ENCODE peak calls at places on chromosome 1, in seven cellular contexts. X, B, H, T, N, Q and R are unnamed samples. For H3K9me3 and H3K4me1, the result is how much of the 10 kb centered on the place peaks cover.

GRCh38 chr1:94955767-94956632 is 29.1 kb upstream of the CNN3 start:
- DNase-seq in X (no peak), B (peak), H (no peak), T (no peak), N (no peak), Q (no peak), R (no peak)

GRCh38 chr1:47805826-47806450 is 191.2 kb downstream of the TRABD2B start:
- DNase-seq in X (no peak), B (no peak), H (no peak), T (no peak), N (no peak), Q (no peak), R (no peak)

GRCh38 chr1:10082785-10083479 is 50.2 kb downstream of the UBE4B start:
- DNase-seq in X (no peak), B (no peak), H (peak), T (no peak), N (no peak), Q (no peak), R (no peak)

GRCh38 chr1:38026592-38027200 is 14.2 kb downstream of the UTP11 start:
- DNase-seq in X (no peak), B (peak), H (peak), T (no peak), N (peak), Q (no peak), R (no peak)

GRCh38 chr1:11596295-11596694 is 57.9 kb downstream of the FBXO2 start:
- DNase-seq in X (no peak), B (no peak), H (no peak), T (no peak), N (no peak), Q (no peak), R (no peak)

GRCh38 chr1:234963180-234963903 is 165.3 kb downstream of the TOMM20 start:
- DNase-seq in X (no peak), B (peak), H (peak), T (peak), N (no peak), Q (peak), R (no peak)

GRCh38 chr1:170790175-170790574 is 126.2 kb downstream of the PRRX1 start:
- DNase-seq in X (no peak), B (no peak), H (no peak), T (no peak), N (no peak), Q (no peak), R (no peak)

GRCh38 chr1:197733324-197733723 is 42.0 kb downstream of the DENND1B start:
- DNase-seq in X (no peak), B (no peak), H (no peak), T (no peak), N (no peak), Q (no peak), R (no peak)

GRCh38 chr1:17765444-17766411 is 10.6 kb downstream of the ACTL8 start:
- DNase-seq in X (peak), B (peak), H (peak), T (no peak), N (no peak), Q (peak), R (no peak)

GRCh38 chr1:171817511-171818265 is 23.6 kb upstream of the DNM3 start:
- DNase-seq in X (no peak), B (peak), H (peak), T (no peak), N (peak), Q (no peak), R (no peak)

GRCh38 chr1:173267453-173267945 is 60.4 kb upstream of the TNFSF4 start:
- DNase-seq in X (no peak), B (peak), H (peak), T (no peak), N (no peak), Q (no peak), R (no peak)

GRCh38 chr1:51570063-51570720 is 46.7 kb upstream of the OSBPL9 start:
- DNase-seq in X (no peak), B (peak), H (no peak), T (no peak), N (no peak), Q (no peak), R (no peak)

GRCh38 chr1:110011527-110012041 is 22.8 kb upstream of the STRIP1 start:
- DNase-seq in X (no peak), B (peak), H (no peak), T (no peak), N (peak), Q (no peak), R (no peak)

GRCh38 chr1:242467556-242468145 is 56.8 kb downstream of the PLD5 start:
- DNase-seq in X (peak), B (peak), H (peak), T (peak), N (peak), Q (peak), R (peak)

GRCh38 chr1:150973826-150974579 is 632 bp downstream of the CERS2 start:
- DNase-seq in X (no peak), B (peak), H (no peak), T (peak), N (peak), Q (no peak), R (peak)

GRCh38 chr1:211685823-211686222 is 10.4 kb upstream of the NEK2 start:
- DNase-seq in X (no peak), B (no peak), H (no peak), T (no peak), N (no peak), Q (no peak), R (no peak)

GRCh38 chr1:35049116-35049515 is 17.4 kb upstream of the ZMYM6 start:
- DNase-seq in X (no peak), B (no peak), H (peak), T (no peak), N (peak), Q (no peak), R (no peak)

GRCh38 chr1:223811634-223812101 is 34.1 kb downstream of the TP53BP2 start:
- DNase-seq in X (no peak), B (peak), H (peak), T (no peak), N (no peak), Q (no peak), R (no peak)

DNA sequence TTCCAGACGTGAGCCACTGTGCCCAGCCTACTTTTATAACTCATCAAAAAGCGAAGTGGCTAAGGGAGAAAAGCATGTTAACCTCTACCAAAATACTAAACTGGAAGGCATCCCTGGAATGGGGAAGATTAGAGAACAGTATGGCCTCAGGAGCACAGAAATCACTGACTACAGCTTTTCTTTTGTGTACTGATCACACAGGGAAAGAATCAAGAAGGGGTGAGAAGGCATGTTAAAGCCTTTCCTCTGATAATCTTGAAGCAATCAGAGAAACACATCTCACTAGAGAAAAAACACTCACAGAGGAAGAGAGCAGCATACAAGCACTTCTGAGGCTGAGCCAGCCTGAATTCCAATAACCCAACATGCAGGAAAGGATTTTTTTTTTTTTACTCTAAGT is 10.7 kb downstream of the PCAT6 start:
- DNase-seq in X (no peak), B (no peak), H (peak), T (no peak), N (no peak), Q (no peak), R (no peak)
- H3K9me3 ChIP-seq in X (under half), B (under half), H (under half), T (under half), N (under half), Q (under half), R (under half)

GRCh38 chr1:31932491-31933316 is 5.5 kb downstream of the PTP4A2 start:
- DNase-seq in X (no peak), B (peak), H (no peak), T (no peak), N (no peak), Q (no peak), R (no peak)
- H3K4me1 ChIP-seq in X (half or more), B (half or more), H (under half), T (half or more), N (under half), Q (half or more), R (under half)

GRCh38 chr1:44225761-44226160 is 12.5 kb downstream of the DMAP1 start:
- DNase-seq in X (no peak), B (no peak), H (no peak), T (no peak), N (no peak), Q (no peak), R (no peak)
- H3K9me3 ChIP-seq in X (under half), B (under half), H (under half), T (under half), N (under half), Q (under half), R (under half)

GRCh38 chr1:156129687-156130577 is 15.4 kb downstream of the LMNA start:
- DNase-seq in X (peak), B (peak), H (peak), T (peak), N (peak), Q (peak), R (peak)

GRCh38 chr1:156126701-156127534 is 12.4 kb downstream of the LMNA start:
- DNase-seq in X (no peak), B (peak), H (peak), T (peak), N (no peak), Q (no peak), R (no peak)

GRCh38 chr1:156128749-156129682 is 14.5 kb downstream of the LMNA start:
- DNase-seq in X (no peak), B (peak), H (peak), T (peak), N (no peak), Q (no peak), R (peak)

GRCh38 chr1:156134716-156135435 is 18.5 kb upstream of the SEMA4A start:
- DNase-seq in X (no peak), B (no peak), H (no peak), T (no peak), N (no peak), Q (no peak), R (no peak)

GRCh38 chr1:156130578-156130942 is 16.0 kb downstream of the LMNA start:
- DNase-seq in X (no peak), B (no peak), H (no peak), T (no peak), N (no peak), Q (no peak), R (no peak)
- H3K4me1 ChIP-seq in X (under half), B (under half), H (under half), T (under half), N (under half), Q (half or more), R (under half)